ENCODE peak calls at places on chromosomes 11 and 22, in six cellular contexts. Y is stimulated activated CD4-positive, alpha-beta T cell treated with anti-CD3 and anti-CD28 coated beads, Interleukin-2, amount 100 ng/mL, for 24 hours; E is NCI-H187; B is A549; H is brain microvascular endothelial cell; K is T-cell. L is an unnamed sample.

GRCh38 chr11:122682464-122682863 is 26.9 kb downstream of the UBASH3B start:
- DNase-seq in Y (no peak), B (no peak), E (no peak), K (no peak), H (no peak), L (no peak)

GRCh38 chr11:26762089-26762488 is 40.2 kb upstream of the SLC5A12 start:
- DNase-seq in Y (no peak), B (no peak), K (no peak), H (no peak), E (no peak), L (no peak)

GRCh38 chr11:3001496-3001895 is 9.4 kb upstream of the NAP1L4 start:
- DNase-seq in H (no peak), Y (no peak), E (no peak), K (no peak), B (no peak), L (no peak)

GRCh38 chr22:19291218-19291579 is 320 bp downstream of the CLTCL1 start:
- DNase-seq in E (no peak), B (no peak), K (peak), H (no peak), Y (peak), L (peak)

GRCh38 chr11:71463331-71464211 is 10.6 kb downstream of the NADSYN1 start:
- DNase-seq in H (no peak), Y (no peak), K (no peak), E (no peak), B (no peak), L (no peak)

GRCh38 chr11:33828604-33829429 is 54.5 kb upstream of the FBXO3 start:
- DNase-seq in Y (no peak), H (no peak), E (no peak), K (no peak), B (no peak), L (peak)

GRCh38 chr11:36139767-36140166 is 149.5 kb downstream of the COMMD9 start:
- DNase-seq in Y (no peak), K (no peak), B (no peak), H (no peak), E (no peak), L (no peak)

GRCh38 chr11:134181707-134182106 is 42.1 kb downstream of the NCAPD3 start:
- DNase-seq in Y (no peak), B (no peak), E (no peak), H (no peak), K (no peak), L (peak)

GRCh38 chr11:65558002-65558784 is at the start of gene LTBP3:
- DNase-seq in Y (peak), K (peak), E (peak), H (peak), B (peak), L (peak)

GRCh38 chr22:18983120-18983651 is 47.1 kb upstream of the PRODH start:
- DNase-seq in B (no peak), E (no peak), Y (no peak), H (no peak), K (no peak), L (no peak)

L was measured in AG08396.